ENCODE peak calls at places on chromosome 5, in six cellular contexts. D is lung, J is A549, U is nephron progenitor cell, F is GM20000, E is uterus. V is an unnamed sample.

GRCh38 chr5:165055476-165055875 is 1550.1 kb downstream of the MAT2B start:
- DNase-seq in D (no peak), J (no peak), U (no peak), F (no peak), E (no peak), V (no peak)

GRCh38 chr5:128546658-128547281 is 8.7 kb upstream of the FBN2 start:
- DNase-seq in D (no peak), J (no peak), U (no peak), F (no peak), E (no peak), V (no peak)

GRCh38 chr5:90898330-90899013 is 339.9 kb downstream of the ADGRV1 start:
- DNase-seq in D (no peak), J (no peak), U (no peak), F (no peak), E (no peak), V (no peak)

GRCh38 chr5:9516591-9516990 is 29.3 kb downstream of the SEMA5A start:
- DNase-seq in D (no peak), J (no peak), U (no peak), F (no peak), E (no peak), V (no peak)

GRCh38 chr5:168988699-168989098 is 312.2 kb downstream of the SLIT3 start:
- DNase-seq in D (no peak), J (no peak), U (no peak), F (no peak), E (no peak), V (no peak)

GRCh38 chr5:141933151-141933550 is 9.5 kb downstream of the DELE1 start:
- DNase-seq in D (no peak), J (no peak), U (no peak), F (no peak), E (no peak), V (no peak)

GRCh38 chr5:34838785-34839714 is at the start of gene TTC23L:
- DNase-seq in D (peak), J (peak), U (peak), F (peak), E (peak), V (peak)

GRCh38 chr5:1208743-1209551 is 7.6 kb downstream of the SLC6A19 start:
- DNase-seq in D (no peak), J (peak), U (peak), F (no peak), E (no peak), V (no peak)

GRCh38 chr5:38663276-38663675 is 106.8 kb upstream of the LIFR start:
- DNase-seq in D (no peak), J (no peak), U (no peak), F (no peak), E (no peak), V (no peak)

DNA sequence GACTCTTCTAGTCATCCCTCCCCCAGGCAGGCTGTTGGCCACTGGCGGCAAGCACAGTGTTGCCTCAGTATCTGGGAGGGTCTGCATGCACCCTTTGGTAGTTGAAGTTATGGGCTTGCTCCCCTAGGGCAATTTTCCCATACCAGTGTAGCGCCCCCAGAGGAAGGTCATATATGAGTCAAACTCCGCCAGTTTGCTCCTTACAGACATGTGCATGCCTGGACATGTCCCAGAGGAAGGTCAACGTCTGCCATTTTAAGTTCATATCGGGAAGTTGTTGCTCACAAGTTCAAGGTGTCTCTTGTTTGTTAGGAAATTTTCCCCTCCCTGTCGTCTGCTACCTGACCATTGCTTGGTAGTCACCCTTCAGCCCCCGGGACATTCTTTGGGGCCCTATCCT is 51.3 kb upstream of the MROH2B start:
- DNase-seq in D (no peak), J (peak), U (no peak), F (no peak), E (no peak), V (no peak)
- TF ChIP-seq CTCF in D (no peak), J (no peak), U (no peak), F (no peak), E (no peak), V (no peak)

GRCh38 chr5:163565931-163566608 is 60.7 kb downstream of the MAT2B start:
- DNase-seq in D (no peak), J (peak), U (peak), F (no peak), E (no peak), V (peak)
- TF ChIP-seq CTCF in D (no peak), J (no peak), U (no peak), F (no peak), E (no peak), V (no peak)

GRCh38 chr5:43110606-43111170 is 10.0 kb upstream of the ZNF131 start:
- DNase-seq in D (no peak), J (peak), U (peak), F (no peak), E (no peak), V (peak)
- TF ChIP-seq CTCF in D (no peak), J (no peak), U (peak), F (no peak), E (no peak), V (peak)

GRCh38 chr5:144566747-144567415 is 396.2 kb downstream of the KCTD16 start:
- DNase-seq in D (no peak), J (no peak), U (no peak), F (no peak), E (no peak), V (no peak)

GRCh38 chr5:144567416-144567770 is 396.7 kb downstream of the KCTD16 start:
- DNase-seq in D (no peak), J (no peak), U (no peak), F (no peak), E (no peak), V (no peak)
- TF ChIP-seq CTCF in D (no peak), J (no peak), U (no peak), F (no peak), E (no peak), V (no peak)

GRCh38 chr5:149429839-149430721 is 51.0 kb upstream of the IL17B start:
- DNase-seq in D (peak), J (no peak), U (no peak), F (no peak), E (peak), V (no peak)
- TF ChIP-seq CTCF in D (no peak), J (no peak), U (no peak), F (no peak), E (peak), V (no peak)

DNA sequence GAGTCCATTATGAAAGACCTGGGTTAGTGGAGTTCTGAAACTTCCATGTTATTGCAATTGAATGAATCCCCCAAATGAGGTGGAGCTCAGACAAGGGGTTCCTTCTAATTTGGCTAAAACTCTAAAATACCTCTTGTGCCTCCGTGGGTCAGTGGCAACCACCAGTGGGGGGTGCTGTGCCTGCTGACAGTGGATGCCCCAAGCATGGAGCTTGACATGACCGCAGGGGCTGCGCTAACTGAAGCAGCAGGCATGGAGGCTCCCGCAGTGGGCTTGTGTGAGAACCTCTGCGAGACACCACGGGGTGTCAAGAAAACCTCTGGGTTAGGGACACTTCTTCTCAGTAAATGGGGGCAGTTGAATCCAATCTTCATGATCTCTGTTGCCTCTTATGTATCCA is 200.5 kb downstream of the DRD1 start:
- DNase-seq in D (no peak), J (no peak), U (no peak), F (no peak), E (no peak), V (no peak)
- TF ChIP-seq CTCF in D (no peak), J (no peak), U (no peak), F (no peak), E (no peak), V (no peak)